ENCODE peak calls at places on chromosomes 5 and 9, in six cellular contexts. T, Q, O, C, B and N are unnamed samples.

GRCh38 chr9:112750767-112751058 is 153 bp downstream of the SNX30 start:
- DNase-seq in T (no peak), Q (no peak), O (no peak), C (no peak), B (no peak), N (no peak)

GRCh38 chr9:132503116-132503515 is 79.3 kb upstream of the BARHL1 start:
- DNase-seq in T (no peak), Q (no peak), O (no peak), C (no peak), B (no peak), N (no peak)

GRCh38 chr9:129146441-129146933 is 31.6 kb downstream of the IER5L start:
- DNase-seq in T (no peak), Q (no peak), O (peak; percentile 42), C (peak; percentile 38), B (no peak), N (no peak)

GRCh38 chr5:107954254-107954653 is 283.5 kb upstream of the EFNA5 start:
- DNase-seq in T (no peak), Q (no peak), O (no peak), C (no peak), B (no peak), N (no peak)

GRCh38 chr5:118956727-118957126 is 31.6 kb downstream of the DTWD2 start:
- DNase-seq in T (no peak), Q (no peak), O (no peak), C (peak; percentile 62), B (no peak), N (no peak)

GRCh38 chr5:32311404-32312193 is 1.1 kb downstream of the MTMR12 start:
- DNase-seq in T (peak; percentile 44), Q (no peak), O (no peak), C (no peak), B (no peak), N (no peak)

GRCh38 chr5:180784497-180785097 is 18.0 kb downstream of the MGAT1 start:
- DNase-seq in T (peak; percentile 76), Q (peak; percentile 86), O (peak; percentile 83), C (peak; percentile 89), B (no peak), N (peak; percentile 51)

GRCh38 chr9:124011460-124012301 is at the start of gene LHX2:
- DNase-seq in T (no peak), Q (peak; percentile 73), O (peak; percentile 70), C (peak; percentile 58), B (no peak), N (no peak)

GRCh38 chr5:176541338-176542134 is 4.3 kb upstream of the RNF44 start:
- DNase-seq in T (no peak), Q (peak; percentile 82), O (peak; percentile 65), C (no peak), B (no peak), N (peak; percentile 61)

GRCh38 chr5:10372726-10373709 is 19.5 kb downstream of the MARCHF6 start:
- DNase-seq in T (no peak), Q (no peak), O (no peak), C (no peak), B (no peak), N (no peak)

GRCh38 chr5:124704594-124705284 is 41.7 kb downstream of the ZNF608 start:
- DNase-seq in T (no peak), Q (no peak), O (no peak), C (no peak), B (no peak), N (no peak)

GRCh38 chr5:1522601-1523479 is 920 bp downstream of the LPCAT1 start:
- DNase-seq in T (no peak), Q (peak; percentile 25), O (peak; percentile 30), C (no peak), B (peak; percentile 1), N (no peak)

GRCh38 chr5:68252678-68253520 is 37.3 kb downstream of the PIK3R1 start:
- DNase-seq in T (peak; percentile 42), Q (peak; percentile 58), O (peak; percentile 60), C (peak; percentile 85), B (no peak), N (peak; percentile 21)

GRCh38 chr9:32251539-32251938 is 132.9 kb upstream of the ACO1 start:
- DNase-seq in T (peak; percentile 20), Q (peak; percentile 50), O (peak; percentile 26), C (peak; percentile 38), B (no peak), N (peak; percentile 2)

GRCh38 chr9:120873512-120873911 is 3.5 kb downstream of the PHF19 start:
- DNase-seq in T (no peak), Q (no peak), O (no peak), C (no peak), B (no peak), N (no peak)

GRCh38 chr9:33467526-33467925 is 6.2 kb downstream of the NOL6 start:
- DNase-seq in T (no peak), Q (no peak), O (no peak), C (no peak), B (no peak), N (no peak)

GRCh38 chr9:112487008-112487798 is 576 bp downstream of the KIAA1958 start:
- DNase-seq in T (peak; percentile 76), Q (peak; percentile 67), O (peak; percentile 61), C (peak; percentile 55), B (no peak), N (peak; percentile 15)

GRCh38 chr5:120152472-120152871 is 311.6 kb upstream of the PRR16 start:
- DNase-seq in T (no peak), Q (no peak), O (no peak), C (peak; percentile 89), B (no peak), N (no peak)

GRCh38 chr9:79165006-79165405 is 406.8 kb upstream of the TLE4 start:
- DNase-seq in T (no peak), Q (no peak), O (no peak), C (peak; percentile 80), B (no peak), N (no peak)

GRCh38 chr5:66246621-66247020 is 102.5 kb downstream of the SREK1 start:
- DNase-seq in T (no peak), Q (no peak), O (no peak), C (peak; percentile 42), B (no peak), N (no peak)

GRCh38 chr9:108913391-108913790 is 20.5 kb downstream of the ELP1 start:
- DNase-seq in T (no peak), Q (no peak), O (no peak), C (peak; percentile 18), B (no peak), N (no peak)

GRCh38 chr9:24897826-24898225 is 352.1 kb upstream of the IZUMO3 start:
- DNase-seq in T (no peak), Q (no peak), O (no peak), C (no peak), B (no peak), N (no peak)

GRCh38 chr9:105290401-105290800 is 46.0 kb downstream of the SLC44A1 start:
- DNase-seq in T (no peak), Q (no peak), O (no peak), C (peak; percentile 75), B (no peak), N (no peak)

GRCh38 chr5:132264546-132265335 is 7.2 kb downstream of the PDLIM4 start:
- DNase-seq in T (no peak), Q (peak; percentile 19), O (peak; percentile 13), C (no peak), B (no peak), N (no peak)

GRCh38 chr5:54390015-54390414 is 65.5 kb upstream of the HSPB3 start:
- DNase-seq in T (peak; percentile 44), Q (peak; percentile 53), O (no peak), C (peak; percentile 84), B (no peak), N (no peak)

GRCh38 chr9:121860744-121861143 is 209.3 kb downstream of the DAB2IP start:
- DNase-seq in T (no peak), Q (no peak), O (no peak), C (peak; percentile 86), B (no peak), N (no peak)

GRCh38 chr9:26723486-26723885 is 169.1 kb downstream of the CAAP1 start:
- DNase-seq in T (peak; percentile 18), Q (peak; percentile 61), O (no peak), C (peak; percentile 2), B (no peak), N (no peak)

GRCh38 chr5:175698401-175699115 is 40.7 kb downstream of the HRH2 start:
- DNase-seq in T (no peak), Q (no peak), O (no peak), C (no peak), B (no peak), N (no peak)

GRCh38 chr9:3906437-3907213 is 380.8 kb upstream of the RFX3 start:
- DNase-seq in T (no peak), Q (no peak), O (no peak), C (peak; percentile 77), B (no peak), N (no peak)

DNA sequence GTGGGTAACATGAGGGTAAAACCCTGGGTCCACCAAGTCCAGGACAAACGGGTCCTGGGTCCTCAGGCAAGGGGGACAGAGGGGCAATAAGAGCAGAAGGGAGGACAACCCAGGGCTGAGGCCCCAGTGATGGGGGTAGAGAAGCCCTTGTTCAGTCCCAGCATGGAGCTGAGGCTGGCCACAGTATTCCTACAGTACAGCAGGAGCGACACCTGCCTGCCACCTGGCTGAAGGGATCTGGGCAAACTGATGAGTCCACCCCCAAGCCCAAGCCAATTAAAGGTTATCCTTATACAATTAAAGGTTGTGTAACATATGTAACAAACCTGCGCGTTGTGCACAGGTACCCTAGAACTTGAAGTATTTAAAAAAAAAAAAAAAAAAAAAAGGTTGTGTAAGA is 97.7 kb upstream of the LRRTM2 start:
- DNase-seq in T (peak; percentile 60), Q (no peak), O (no peak), C (no peak), B (no peak), N (no peak)
- H3K4me1 ChIP-seq in T (peaks cover 52% of the 10 kb centered on the region), Q (no peaks in the 10 kb centered on the region), O (peaks cover 52% of the 10 kb centered on the region), C (peaks cover 12% of the 10 kb centered on the region), B (peaks cover 30% of the 10 kb centered on the region), N (no peaks in the 10 kb centered on the region)

DNA sequence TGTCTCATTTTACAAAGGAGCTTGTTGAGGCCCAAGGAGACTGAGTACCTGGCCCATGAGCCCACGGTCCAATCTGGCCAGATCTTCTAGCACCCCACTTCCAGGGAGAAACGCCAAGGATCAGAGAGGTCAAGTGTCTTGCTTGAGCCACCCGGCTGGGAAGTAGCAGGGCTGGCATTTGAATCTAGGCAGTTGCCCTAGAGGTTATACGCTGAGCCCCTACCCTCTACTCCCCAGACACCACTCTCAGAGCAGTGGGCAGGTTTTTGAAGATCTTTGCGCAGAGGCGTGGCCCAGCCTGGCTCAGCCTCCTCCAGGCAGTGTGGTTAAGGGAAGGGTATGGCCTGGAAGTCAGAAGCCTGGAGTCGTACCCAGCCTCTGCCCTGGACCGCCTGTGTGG is 5.8 kb upstream of the NUP214 start:
- DNase-seq in T (no peak), Q (no peak), O (no peak), C (no peak), B (no peak), N (no peak)
- H3K36me3 ChIP-seq in T (no peaks in the 10 kb centered on the region), Q (no peaks in the 10 kb centered on the region), O (no peaks in the 10 kb centered on the region), C (no peaks in the 10 kb centered on the region), B (no peaks in the 10 kb centered on the region), N (no peaks in the 10 kb centered on the region)

DNA sequence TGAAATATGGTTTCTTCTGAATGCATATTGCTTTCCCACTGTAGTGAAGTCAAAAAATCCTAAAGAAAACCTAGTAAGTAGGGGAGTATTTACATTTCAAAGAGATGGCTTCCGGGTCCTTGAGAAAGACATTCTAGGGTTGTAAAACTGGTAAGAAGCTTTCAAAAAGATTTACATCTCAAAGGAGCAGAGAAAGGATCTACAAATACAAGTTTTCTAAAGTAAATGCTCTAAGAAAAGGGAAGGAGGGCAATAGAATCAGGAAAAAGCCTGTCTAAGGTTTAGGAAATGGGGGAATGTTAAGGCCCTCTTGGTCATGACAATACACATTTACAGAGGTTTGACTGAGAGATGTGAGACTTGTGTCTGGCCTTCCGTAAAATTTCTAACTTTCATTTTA is 16.7 kb upstream of the TRPC7 start:
- DNase-seq in T (no peak), Q (no peak), O (no peak), C (no peak), B (no peak), N (no peak)
- H3K9me3 ChIP-seq in T (no peaks in the 10 kb centered on the region), Q (no peaks in the 10 kb centered on the region), O (no peaks in the 10 kb centered on the region), C (no peaks in the 10 kb centered on the region), B (no peaks in the 10 kb centered on the region), N (no peaks in the 10 kb centered on the region)

GRCh38 chr5:149405550-149406202 is 26.6 kb upstream of the IL17B start:
- DNase-seq in T (no peak), Q (no peak), O (no peak), C (no peak), B (no peak), N (no peak)
- H3K4me1 ChIP-seq in T (no peaks in the 10 kb centered on the region), Q (no peaks in the 10 kb centered on the region), O (peaks cover 5% of the 10 kb centered on the region), C (peaks cover 30% of the 10 kb centered on the region), B (peaks cover 7% of the 10 kb centered on the region), N (no peaks in the 10 kb centered on the region)